ENCODE peak calls at places on chromosomes 7 and 10, in four cellular contexts. One of them, this sample, is unnamed.

GRCh38 chr10:34723746-34724145 is 91.3 kb downstream of the PARD3 start:
- DNase-seq in Peyer's patch: peak
- DNase-seq in NB4: peak
- DNase-seq in suprapubic skin: no peak
- DNase-seq in this sample: peak

GRCh38 chr7:4836206-4836661 is 25.6 kb downstream of the PAPOLB start:
- DNase-seq in Peyer's patch: peak
- DNase-seq in NB4: no peak
- DNase-seq in suprapubic skin: no peak
- DNase-seq in this sample: no peak

GRCh38 chr7:38310601-38311057 is 37.2 kb upstream of the TARP start:
- DNase-seq in Peyer's patch: no peak
- DNase-seq in NB4: peak
- DNase-seq in suprapubic skin: no peak
- DNase-seq in this sample: no peak

GRCh38 chr7:70392870-70393269 is 739.1 kb upstream of the GALNT17 start:
- DNase-seq in Peyer's patch: no peak
- DNase-seq in NB4: no peak
- DNase-seq in suprapubic skin: no peak
- DNase-seq in this sample: no peak

GRCh38 chr7:7323352-7323751 is 141.0 kb downstream of the C1GALT1 start:
- DNase-seq in Peyer's patch: no peak
- DNase-seq in NB4: no peak
- DNase-seq in suprapubic skin: no peak
- DNase-seq in this sample: no peak

GRCh38 chr7:155213955-155214327 is 83.7 kb upstream of the INSIG1 start:
- DNase-seq in Peyer's patch: no peak
- DNase-seq in NB4: no peak
- DNase-seq in suprapubic skin: peak
- DNase-seq in this sample: no peak

GRCh38 chr7:47446871-47447466 is 134.9 kb downstream of the TNS3 start:
- DNase-seq in Peyer's patch: no peak
- DNase-seq in NB4: no peak
- DNase-seq in suprapubic skin: no peak
- DNase-seq in this sample: no peak

GRCh38 chr10:128046156-128046933 is 79.9 kb downstream of the MKI67 start:
- DNase-seq in Peyer's patch: no peak
- DNase-seq in NB4: no peak
- DNase-seq in suprapubic skin: no peak
- DNase-seq in this sample: no peak

GRCh38 chr10:71765176-71765906 is 8.0 kb downstream of the VSIR start:
- DNase-seq in Peyer's patch: no peak
- DNase-seq in NB4: peak
- DNase-seq in suprapubic skin: no peak
- DNase-seq in this sample: no peak

GRCh38 chr10:118564652-118565051 is 30.8 kb downstream of the PRLHR start:
- DNase-seq in Peyer's patch: no peak
- DNase-seq in NB4: no peak
- DNase-seq in suprapubic skin: no peak
- DNase-seq in this sample: no peak

GRCh38 chr10:1643161-1643910 is 94.0 kb downstream of the ADARB2 start:
- DNase-seq in Peyer's patch: no peak
- DNase-seq in NB4: peak
- DNase-seq in suprapubic skin: no peak
- DNase-seq in this sample: peak

DNA sequence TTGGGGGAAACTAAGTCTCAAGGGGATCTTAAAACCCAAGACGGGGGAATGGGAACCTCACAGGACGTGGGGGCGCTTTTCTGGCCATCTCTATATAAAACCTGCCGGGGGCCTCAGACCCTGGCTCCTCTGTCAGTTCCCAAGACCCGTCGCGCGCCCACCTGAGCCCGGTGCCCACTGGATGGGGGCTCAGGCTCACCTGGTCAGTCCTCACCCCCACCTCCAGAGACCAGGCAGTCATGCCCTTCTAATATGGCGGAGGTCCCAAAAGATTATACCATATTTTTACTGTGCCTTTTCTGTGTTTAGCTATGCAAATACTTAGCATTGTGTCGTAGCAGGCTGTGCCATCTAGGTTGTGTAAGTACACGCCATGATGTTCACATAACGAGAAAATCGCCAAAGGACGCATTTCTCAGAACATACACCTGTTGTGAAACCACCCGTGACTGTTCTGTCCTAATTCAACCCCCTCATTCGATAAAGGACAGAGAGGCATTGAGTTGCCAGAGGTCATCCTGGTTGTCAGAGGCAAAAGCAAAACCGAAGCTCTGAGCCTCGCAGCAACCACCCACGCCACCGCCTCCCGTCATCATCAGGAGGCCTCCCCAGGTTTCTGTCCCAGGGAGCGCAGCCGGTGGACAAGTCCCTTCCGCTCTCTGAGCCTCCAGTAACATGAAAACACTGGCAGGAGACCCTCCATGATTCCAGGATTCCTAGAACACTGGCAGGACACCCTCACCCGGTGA is 28.9 kb downstream of the OAT start:
- DNase-seq in Peyer's patch: peak
- DNase-seq in NB4: no peak
- DNase-seq in suprapubic skin: no peak
- DNase-seq in this sample: no peak
- TF ChIP-seq CTCF in Peyer's patch: no peak
- TF ChIP-seq CTCF in NB4: no peak
- TF ChIP-seq CTCF in suprapubic skin: no peak
- TF ChIP-seq CTCF in this sample: no peak

GRCh38 chr7:99733003-99733402 is 2.0 kb downstream of the CYP3A7 start:
- DNase-seq in Peyer's patch: no peak
- DNase-seq in NB4: no peak
- DNase-seq in suprapubic skin: no peak
- DNase-seq in this sample: no peak

GRCh38 chr7:99730992-99731391 is 4.0 kb downstream of the CYP3A7 start:
- DNase-seq in Peyer's patch: no peak
- DNase-seq in NB4: no peak
- DNase-seq in suprapubic skin: no peak
- DNase-seq in this sample: no peak

GRCh38 chr7:99731638-99732374 is 3.2 kb downstream of the CYP3A7 start:
- DNase-seq in Peyer's patch: no peak
- DNase-seq in NB4: no peak
- DNase-seq in suprapubic skin: no peak
- DNase-seq in this sample: no peak

GRCh38 chr7:99734987-99735386 is at the start of gene CYP3A7:
- DNase-seq in Peyer's patch: no peak
- DNase-seq in NB4: no peak
- DNase-seq in suprapubic skin: no peak
- DNase-seq in this sample: no peak

DNA sequence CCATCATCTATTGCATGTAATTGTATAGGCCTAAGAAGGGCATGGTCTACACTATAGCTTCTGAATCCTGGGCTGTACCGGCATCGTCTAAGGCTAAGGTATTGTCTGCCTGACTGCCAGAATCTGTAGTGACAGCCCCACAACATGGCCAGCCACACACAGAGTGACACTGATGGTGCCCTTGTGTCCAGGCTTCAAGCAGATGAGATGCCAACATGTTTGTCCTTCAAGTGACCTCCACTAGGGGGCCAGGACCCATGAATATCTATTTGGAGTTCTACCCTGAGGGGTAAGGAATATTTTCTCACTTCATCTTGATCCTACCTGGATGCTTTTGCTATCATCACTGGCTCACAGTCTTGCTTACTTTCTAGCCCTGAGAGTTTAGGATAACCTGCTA is 1.5 kb downstream of the CYP3A7 start:
- DNase-seq in Peyer's patch: no peak
- DNase-seq in NB4: peak
- DNase-seq in suprapubic skin: no peak
- DNase-seq in this sample: no peak
- TF ChIP-seq CTCF in Peyer's patch: no peak
- TF ChIP-seq CTCF in NB4: peak
- TF ChIP-seq CTCF in suprapubic skin: no peak
- TF ChIP-seq CTCF in this sample: peak

DNA sequence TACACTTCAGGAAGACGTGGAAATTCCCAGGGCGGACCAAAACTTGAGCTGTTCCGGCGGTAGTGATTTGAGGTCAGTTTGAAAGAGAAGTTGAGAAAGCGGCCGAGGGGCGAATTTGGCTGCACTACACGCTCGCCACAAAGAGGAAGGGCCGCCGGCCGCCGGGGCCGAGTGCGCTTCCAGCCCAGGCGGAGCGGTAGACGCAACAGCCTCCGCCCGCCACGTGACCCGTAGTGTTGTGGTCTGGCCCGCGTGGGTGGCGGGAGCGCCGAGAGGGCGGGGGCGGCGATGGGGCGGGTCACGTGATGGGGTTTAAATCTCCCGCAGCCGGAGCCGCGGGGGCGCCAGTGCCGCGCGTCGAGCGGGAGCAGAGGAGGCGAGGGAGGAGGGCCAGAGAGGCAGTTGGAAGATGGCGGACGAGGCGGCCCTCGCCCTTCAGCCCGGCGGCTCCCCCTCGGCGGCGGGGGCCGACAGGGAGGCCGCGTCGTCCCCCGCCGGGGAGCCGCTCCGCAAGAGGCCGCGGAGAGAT is at the start of gene SIRT1:
- DNase-seq in Peyer's patch: peak
- DNase-seq in NB4: peak
- DNase-seq in suprapubic skin: peak
- DNase-seq in this sample: peak
- TF ChIP-seq CTCF in Peyer's patch: no peak
- TF ChIP-seq CTCF in NB4: no peak
- TF ChIP-seq CTCF in suprapubic skin: no peak
- TF ChIP-seq CTCF in this sample: peak

DNA sequence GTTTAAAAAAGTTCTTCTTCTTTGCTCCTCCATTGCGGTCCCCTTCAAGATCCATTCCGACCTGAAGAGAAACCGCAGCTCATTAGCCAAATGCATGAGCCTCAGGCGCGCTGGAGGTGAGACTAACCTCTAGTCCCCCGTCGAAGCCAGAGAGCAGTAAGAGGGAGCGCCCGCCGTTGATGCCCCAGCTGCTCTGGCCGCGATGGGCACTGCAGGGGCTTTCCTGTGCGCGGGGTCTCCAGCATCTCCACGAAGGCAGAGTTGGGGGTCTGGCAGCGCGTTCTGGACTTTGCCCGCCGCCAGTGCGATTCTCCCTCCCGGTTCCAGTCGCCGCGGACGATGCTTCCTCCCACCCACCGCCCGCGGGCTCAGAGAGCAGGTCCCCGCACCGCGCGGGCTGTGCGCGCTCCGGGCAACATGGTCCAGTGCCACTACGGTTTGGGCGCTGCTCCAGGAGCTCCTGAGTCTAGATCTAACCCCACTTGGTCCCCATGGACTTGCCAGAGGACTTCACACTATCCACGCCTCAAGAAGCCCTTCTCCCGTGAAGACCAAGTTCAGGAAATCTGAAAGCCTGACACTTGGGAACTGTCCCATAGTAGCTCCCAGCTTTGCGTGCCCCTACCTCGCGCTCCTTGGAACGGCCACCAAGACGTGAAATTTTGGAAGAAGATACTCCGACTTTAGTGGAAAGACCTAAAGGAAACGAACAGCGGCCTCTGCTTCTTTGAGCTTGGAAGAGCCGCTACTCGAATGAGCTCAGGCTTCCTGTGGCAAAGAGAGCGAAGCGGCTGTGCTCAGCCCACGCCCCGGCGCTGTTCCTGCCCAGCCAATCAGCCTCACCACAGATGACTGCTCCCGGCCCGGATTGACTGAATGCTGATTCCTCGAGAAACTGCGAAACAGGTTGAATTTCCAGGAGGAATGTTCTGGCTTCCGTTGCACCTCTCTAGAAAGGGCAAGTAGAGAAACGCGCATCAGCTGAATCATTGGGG is at the start of gene ABCB1:
- DNase-seq in Peyer's patch: peak
- DNase-seq in NB4: no peak
- DNase-seq in suprapubic skin: peak
- DNase-seq in this sample: peak
- TF ChIP-seq CTCF in Peyer's patch: no peak
- TF ChIP-seq CTCF in NB4: no peak
- TF ChIP-seq CTCF in suprapubic skin: no peak
- TF ChIP-seq CTCF in this sample: no peak

GRCh38 chr10:69901022-69901421 is 99.3 kb downstream of the COL13A1 start:
- DNase-seq in Peyer's patch: no peak
- DNase-seq in NB4: no peak
- DNase-seq in suprapubic skin: no peak
- DNase-seq in this sample: no peak

GRCh38 chr10:69904533-69904932 is 102.8 kb downstream of the COL13A1 start:
- DNase-seq in Peyer's patch: no peak
- DNase-seq in NB4: no peak
- DNase-seq in suprapubic skin: no peak
- DNase-seq in this sample: no peak

GRCh38 chr10:69899727-69900595 is 98.3 kb downstream of the COL13A1 start:
- DNase-seq in Peyer's patch: peak
- DNase-seq in NB4: no peak
- DNase-seq in suprapubic skin: no peak
- DNase-seq in this sample: no peak

GRCh38 chr10:69902835-69903535 is 101.3 kb downstream of the COL13A1 start:
- DNase-seq in Peyer's patch: peak
- DNase-seq in NB4: no peak
- DNase-seq in suprapubic skin: no peak
- DNase-seq in this sample: no peak

DNA sequence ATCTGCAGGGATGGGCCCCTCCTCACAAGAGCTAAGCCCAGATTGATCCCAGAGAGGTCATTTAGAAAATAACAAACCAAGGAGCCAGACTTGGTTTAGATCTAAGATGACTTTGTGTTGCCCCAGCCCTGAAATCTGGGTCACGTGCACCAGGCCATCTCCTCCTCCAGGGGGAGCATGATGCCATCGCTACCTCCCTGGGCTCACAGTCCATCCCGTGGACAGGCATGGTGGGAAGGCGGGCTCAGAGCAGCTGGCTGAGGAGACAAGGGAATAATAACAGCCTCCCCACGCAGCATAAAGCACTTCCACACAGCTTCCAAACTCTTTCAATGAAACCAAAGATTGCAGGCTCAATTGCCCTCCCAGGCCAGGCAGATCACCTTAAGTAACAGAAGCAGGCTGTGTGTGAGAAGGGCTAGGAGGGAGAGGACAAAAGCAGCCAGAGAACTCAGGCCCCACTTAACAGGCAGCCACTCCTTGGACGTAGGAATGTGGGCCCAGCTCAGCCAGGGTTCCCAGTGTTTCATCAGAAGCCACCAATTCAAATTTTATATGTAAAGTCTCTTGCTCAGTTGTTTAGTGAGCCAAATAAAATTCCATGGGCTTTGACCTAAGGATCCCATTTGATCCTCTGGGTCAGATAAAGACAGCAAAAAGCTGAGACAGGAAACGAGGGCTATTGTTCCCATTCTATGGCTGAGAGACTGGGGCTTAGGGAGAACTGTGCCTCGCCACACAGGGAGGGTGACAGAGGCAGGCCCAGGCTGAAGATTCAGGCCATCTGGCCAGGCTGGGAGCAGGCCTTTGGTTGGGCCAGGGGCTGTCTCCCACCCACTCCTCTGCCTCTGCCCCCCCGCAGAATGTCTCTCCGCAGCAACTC is 100.2 kb downstream of the COL13A1 start:
- DNase-seq in Peyer's patch: peak
- DNase-seq in NB4: peak
- DNase-seq in suprapubic skin: no peak
- DNase-seq in this sample: peak
- TF ChIP-seq CTCF in Peyer's patch: peak
- TF ChIP-seq CTCF in NB4: peak
- TF ChIP-seq CTCF in suprapubic skin: peak
- TF ChIP-seq CTCF in this sample: peak

GRCh38 chr7:22657479-22657878 is 69.5 kb upstream of the IL6 start:
- DNase-seq in Peyer's patch: no peak
- DNase-seq in NB4: no peak
- DNase-seq in suprapubic skin: no peak
- DNase-seq in this sample: no peak
- TF ChIP-seq CTCF in Peyer's patch: no peak
- TF ChIP-seq CTCF in NB4: no peak
- TF ChIP-seq CTCF in suprapubic skin: no peak
- TF ChIP-seq CTCF in this sample: no peak

GRCh38 chr7:31065021-31065593 is 13.0 kb downstream of the ADCYAP1R1 start:
- DNase-seq in Peyer's patch: no peak
- DNase-seq in NB4: peak
- DNase-seq in suprapubic skin: no peak
- DNase-seq in this sample: no peak
- TF ChIP-seq CTCF in Peyer's patch: no peak
- TF ChIP-seq CTCF in NB4: peak
- TF ChIP-seq CTCF in suprapubic skin: no peak
- TF ChIP-seq CTCF in this sample: no peak